ENCODE peak calls at places on chromosomes 13 and 19, in five cellular contexts. R is fibroblast of gingiva; O is activated CD8-positive, alpha-beta memory T cell treated with anti-CD3 and anti-CD28 coated beads, Interleukin-2, amount 50 U/mL, for 48 hours; K is neural progenitor cell; E is GOT3. I is an unnamed sample.

GRCh38 chr13:79692846-79693245 is 211.9 kb downstream of the NDFIP2 start:
- DNase-seq in R (peak), O (no peak), K (no peak), E (no peak), I (no peak)

GRCh38 chr13:20161275-20161950 is 561 bp upstream of the GJA3 start:
- DNase-seq in R (no peak), O (peak), K (peak), E (no peak), I (no peak)

GRCh38 chr13:44703371-44703770 is 127.2 kb upstream of the TSC22D1 start:
- DNase-seq in R (peak), O (no peak), K (no peak), E (no peak), I (no peak)

GRCh38 chr13:63948045-63948444 is 2532.4 kb upstream of the PCDH20 start:
- DNase-seq in R (no peak), O (no peak), K (no peak), E (no peak), I (no peak)

GRCh38 chr19:3555653-3556422 is 1.5 kb downstream of the MFSD12 start:
- DNase-seq in R (no peak), O (no peak), K (no peak), E (no peak), I (no peak)

GRCh38 chr19:45500918-45501729 is 2.9 kb downstream of the PPM1N start:
- DNase-seq in R (peak), O (no peak), K (no peak), E (no peak), I (no peak)

GRCh38 chr19:34662919-34663318 is 14.0 kb downstream of the SCGB2B2 start:
- DNase-seq in R (no peak), O (no peak), K (peak), E (no peak), I (peak)

GRCh38 chr13:38542601-38543000 is 144.3 kb upstream of the FREM2 start:
- DNase-seq in R (no peak), O (no peak), K (no peak), E (peak), I (no peak)

GRCh38 chr13:43159007-43159406 is 135.6 kb downstream of the DNAJC15 start:
- DNase-seq in R (peak), O (no peak), K (no peak), E (no peak), I (no peak)

GRCh38 chr19:40249201-40249600 is 22.7 kb upstream of the CCNP start:
- DNase-seq in R (no peak), O (no peak), K (no peak), E (no peak), I (no peak)

GRCh38 chr19:49116544-49116943 is 2.4 kb downstream of the LIN7B start:
- DNase-seq in R (no peak), O (no peak), K (no peak), E (no peak), I (no peak)